ENCODE peak calls at places on chromosomes 16 and 17, in eight cellular contexts. P is A549; A is NB4; V is dorsolateral prefrontal cortex; C is WERI-Rb-1; X is CD4-positive, CD25-positive, alpha-beta regulatory T cell; H is cardiac fibroblast; O is IMR-90. K is an unnamed sample.

GRCh38 chr16:66953462-66954096 is 7.5 kb upstream of the CES3 start:
- DNase-seq in P (no peak), A (no peak), V (no peak), C (no peak), X (no peak), H (no peak), O (no peak), K (no peak)

GRCh38 chr16:85847681-85848601 is 48.4 kb downstream of the COX4I1 start:
- DNase-seq in P (no peak), A (peak), V (no peak), C (no peak), X (no peak), H (no peak), O (no peak), K (no peak)

GRCh38 chr17:68296217-68297140 is 5.2 kb downstream of the ARSG start:
- DNase-seq in P (no peak), A (peak), V (no peak), C (no peak), X (peak), H (no peak), O (no peak), K (peak)

GRCh38 chr17:28983286-28984240 is 22.3 kb downstream of the SEZ6 start:
- DNase-seq in P (no peak), A (no peak), V (peak), C (peak), X (no peak), H (peak), O (peak), K (no peak)

GRCh38 chr17:18344021-18344420 is 19.3 kb downstream of the SHMT1 start:
- DNase-seq in P (no peak), A (no peak), V (no peak), C (no peak), X (no peak), H (no peak), O (no peak), K (no peak)

GRCh38 chr16:15494231-15494630 is 59.8 kb downstream of the BMERB1 start:
- DNase-seq in P (no peak), A (no peak), V (no peak), C (no peak), X (no peak), H (peak), O (peak), K (no peak)

GRCh38 chr17:5560361-5560988 is 23.8 kb downstream of the NLRP1 start:
- DNase-seq in P (no peak), A (no peak), V (no peak), C (no peak), X (no peak), H (no peak), O (no peak), K (no peak)

GRCh38 chr17:49987681-49988441 is 7.2 kb downstream of the DLX3 start:
- DNase-seq in P (no peak), A (peak), V (no peak), C (peak), X (no peak), H (no peak), O (no peak), K (no peak)

GRCh38 chr16:66116163-66116792 is 250.2 kb upstream of the CDH5 start:
- DNase-seq in P (no peak), A (no peak), V (no peak), C (no peak), X (no peak), H (peak), O (peak), K (no peak)

GRCh38 chr17:58032691-58033415 is 25.8 kb upstream of the SRSF1 start:
- DNase-seq in P (no peak), A (no peak), V (no peak), C (no peak), X (no peak), H (no peak), O (no peak), K (no peak)

GRCh38 chr16:31508706-31509523 is 724 bp upstream of the RUSF1 start:
- DNase-seq in P (no peak), A (no peak), V (no peak), C (no peak), X (no peak), H (peak), O (peak), K (no peak)

GRCh38 chr16:68406458-68407041 is 41.8 kb downstream of the SMPD3 start:
- DNase-seq in P (no peak), A (no peak), V (no peak), C (no peak), X (no peak), H (no peak), O (peak), K (no peak)

GRCh38 chr17:4104506-4104905 is 38.3 kb downstream of the ZZEF1 start:
- DNase-seq in P (no peak), A (no peak), V (peak), C (no peak), X (no peak), H (no peak), O (no peak), K (no peak)

GRCh38 chr16:4178468-4179010 is 62.3 kb upstream of the ADCY9 start:
- DNase-seq in P (no peak), A (no peak), V (no peak), C (no peak), X (no peak), H (no peak), O (no peak), K (no peak)

GRCh38 chr17:66843606-66844005 is 8.7 kb downstream of the CACNG5 start:
- DNase-seq in P (no peak), A (no peak), V (no peak), C (no peak), X (no peak), H (no peak), O (no peak), K (no peak)

GRCh38 chr17:55577687-55578086 is 66.4 kb upstream of the SMIM36 start:
- DNase-seq in P (no peak), A (no peak), V (no peak), C (no peak), X (no peak), H (no peak), O (peak), K (no peak)

GRCh38 chr17:39461911-39462641 is 790 bp downstream of the CDK12 start:
- DNase-seq in P (no peak), A (peak), V (peak), C (no peak), X (no peak), H (peak), O (peak), K (no peak)

GRCh38 chr17:3015890-3016289 is 47.5 kb downstream of the OR1D5 start:
- DNase-seq in P (no peak), A (no peak), V (no peak), C (no peak), X (no peak), H (no peak), O (peak), K (no peak)

GRCh38 chr17:78324391-78325075 is 35.3 kb downstream of the SOCS3 start:
- DNase-seq in P (no peak), A (peak), V (peak), C (no peak), X (no peak), H (peak), O (peak), K (no peak)

GRCh38 chr17:28159924-28160323 is 117.4 kb downstream of the NLK start:
- DNase-seq in P (no peak), A (no peak), V (no peak), C (no peak), X (no peak), H (no peak), O (no peak), K (no peak)

GRCh38 chr17:4938670-4939553 is 934 bp downstream of the SLC25A11 start:
- DNase-seq in P (no peak), A (no peak), V (no peak), C (no peak), X (no peak), H (peak), O (no peak), K (no peak)

GRCh38 chr16:892536-893255 is 78.1 kb downstream of the LMF1 start:
- DNase-seq in P (no peak), A (no peak), V (no peak), C (no peak), X (no peak), H (no peak), O (no peak), K (no peak)

GRCh38 chr16:6341993-6342392 is 990.7 kb upstream of the RBFOX1 start:
- DNase-seq in P (no peak), A (no peak), V (no peak), C (no peak), X (no peak), H (no peak), O (no peak), K (no peak)

GRCh38 chr17:39867084-39867890 is 715 bp upstream of the ZPBP2 start:
- DNase-seq in P (no peak), A (no peak), V (no peak), C (no peak), X (peak), H (no peak), O (no peak), K (no peak)

GRCh38 chr17:46273541-46274236 is 21.2 kb upstream of the LRRC37A start:
- DNase-seq in P (no peak), A (no peak), V (no peak), C (no peak), X (no peak), H (no peak), O (no peak), K (no peak)

DNA sequence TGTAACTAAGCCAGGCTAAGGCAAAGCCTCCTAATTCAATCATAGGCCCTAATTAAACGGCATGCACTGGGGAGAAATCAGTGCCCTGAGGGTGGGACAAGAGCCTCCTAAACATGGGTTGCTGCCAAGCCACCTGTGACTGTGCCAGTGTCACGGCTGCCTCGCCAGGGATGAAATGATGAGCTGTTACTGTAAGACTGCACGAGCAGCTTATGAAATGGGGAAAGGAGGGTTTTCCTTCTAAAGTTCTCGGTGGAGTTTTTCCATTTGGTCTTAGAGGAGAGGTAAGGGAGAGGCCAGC is 12.7 kb downstream of the TMEM11 start:
- DNase-seq in P (no peak), A (no peak), V (peak), C (no peak), X (no peak), H (no peak), O (no peak), K (no peak)
- H3K4me3 ChIP-seq in P (no peak), A (no peak), V (no peak), C (no peak), X (no peak), H (no peak), O (no peak), K (no peak)

GRCh38 chr16:7997966-7998365 is 592.3 kb downstream of the TMEM114 start:
- DNase-seq in P (no peak), A (peak), V (no peak), C (no peak), X (no peak), H (no peak), O (no peak), K (no peak)

GRCh38 chr16:7990864-7991263 is 599.4 kb downstream of the TMEM114 start:
- DNase-seq in P (no peak), A (no peak), V (no peak), C (no peak), X (no peak), H (no peak), O (no peak), K (no peak)

DNA sequence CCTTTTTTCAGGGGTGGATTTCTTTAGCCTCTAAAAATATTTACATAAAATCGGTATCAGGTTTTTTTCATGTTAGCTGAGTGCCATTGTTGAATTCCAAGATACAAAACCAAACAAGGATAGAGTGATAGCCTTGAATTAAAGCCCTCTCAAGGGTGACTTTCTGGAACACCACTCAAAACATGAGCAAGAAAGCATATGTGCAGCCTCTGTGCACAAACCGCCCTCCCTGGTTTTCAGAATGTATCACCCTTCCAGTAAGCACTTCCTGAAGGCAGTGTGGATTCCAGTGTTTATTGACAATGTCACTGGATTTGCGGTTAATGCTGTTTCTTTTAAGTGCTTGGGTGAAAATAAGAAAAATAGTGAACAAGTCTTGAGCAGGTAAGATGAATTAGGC is 597.7 kb downstream of the TMEM114 start:
- DNase-seq in P (no peak), A (no peak), V (no peak), C (no peak), X (no peak), H (no peak), O (no peak), K (no peak)
- H3K4me3 ChIP-seq in P (no peak), A (no peak), V (no peak), C (no peak), X (no peak), H (no peak), O (no peak), K (no peak)

DNA sequence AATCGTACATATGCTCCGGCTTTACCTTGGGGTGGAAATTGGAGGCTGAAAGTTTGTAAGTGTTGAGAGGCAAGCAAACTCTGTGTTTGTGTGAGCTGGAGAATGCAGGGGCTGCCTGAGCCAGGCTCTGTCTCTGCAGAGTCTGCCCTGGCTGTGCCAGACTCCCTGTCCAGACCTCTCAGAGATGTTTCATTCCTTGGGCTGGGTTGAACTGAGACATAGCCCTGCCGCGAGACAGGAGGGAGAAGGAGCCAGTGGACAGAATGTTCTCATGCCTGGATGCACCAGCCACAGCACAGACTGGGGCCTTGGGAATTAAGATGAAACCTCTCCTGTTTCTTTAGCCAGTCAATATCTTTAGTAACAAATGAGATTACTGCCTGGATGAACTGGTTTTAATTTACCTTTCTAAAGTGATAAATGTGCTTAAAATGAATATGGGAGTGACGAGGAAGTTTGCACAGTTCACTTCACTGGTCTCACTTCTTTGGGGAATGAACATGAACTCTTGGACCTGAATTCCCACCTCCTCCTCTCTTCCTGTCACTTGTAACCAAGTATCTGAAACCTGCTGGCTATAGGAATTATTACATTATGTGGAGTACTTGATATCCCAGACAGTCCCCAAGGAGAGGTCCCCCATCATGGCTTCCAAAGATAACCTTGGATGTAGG is 40.1 kb downstream of the YPEL2 start:
- DNase-seq in P (no peak), A (no peak), V (peak), C (peak), X (no peak), H (peak), O (no peak), K (no peak)
- H3K4me3 ChIP-seq in P (no peak), A (no peak), V (no peak), C (peak), X (peak), H (no peak), O (no peak), K (no peak)

DNA sequence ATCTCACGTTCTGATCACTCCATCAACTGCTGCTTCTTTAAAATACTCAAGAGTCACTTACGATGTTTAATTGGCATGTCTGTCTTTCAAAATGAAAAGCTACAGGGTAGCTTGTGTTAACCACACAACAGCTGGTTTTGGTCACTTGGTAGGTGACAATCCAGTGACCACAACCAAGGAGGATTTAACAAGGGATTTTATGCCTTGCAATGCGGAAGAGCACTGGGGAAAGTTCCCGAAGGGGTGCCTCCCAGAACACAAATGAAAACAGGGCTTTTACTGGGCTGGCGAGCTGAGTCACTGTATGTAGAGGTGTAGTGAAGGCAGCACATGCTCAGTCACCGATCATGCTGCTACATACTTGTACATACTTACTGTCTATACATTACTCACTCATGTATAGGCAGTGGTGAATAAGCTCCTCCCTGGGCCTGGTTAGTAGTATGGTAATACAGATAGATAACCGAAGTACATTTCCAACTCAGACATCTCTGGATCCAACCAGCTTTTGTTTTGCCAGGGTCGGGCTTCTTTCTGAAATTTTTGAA is 483.5 kb downstream of the CDH13 start:
- DNase-seq in P (no peak), A (no peak), V (no peak), C (no peak), X (no peak), H (no peak), O (no peak), K (no peak)
- H3K4me3 ChIP-seq in P (no peak), A (no peak), V (no peak), C (no peak), X (no peak), H (no peak), O (no peak), K (no peak)

GRCh38 chr17:32118835-32119234 is 23.5 kb upstream of the RHOT1 start:
- DNase-seq in P (no peak), A (no peak), V (no peak), C (no peak), X (no peak), H (no peak), O (no peak), K (no peak)
- H3K4me3 ChIP-seq in P (no peak), A (no peak), V (no peak), C (no peak), X (no peak), H (no peak), O (no peak), K (no peak)

DNA sequence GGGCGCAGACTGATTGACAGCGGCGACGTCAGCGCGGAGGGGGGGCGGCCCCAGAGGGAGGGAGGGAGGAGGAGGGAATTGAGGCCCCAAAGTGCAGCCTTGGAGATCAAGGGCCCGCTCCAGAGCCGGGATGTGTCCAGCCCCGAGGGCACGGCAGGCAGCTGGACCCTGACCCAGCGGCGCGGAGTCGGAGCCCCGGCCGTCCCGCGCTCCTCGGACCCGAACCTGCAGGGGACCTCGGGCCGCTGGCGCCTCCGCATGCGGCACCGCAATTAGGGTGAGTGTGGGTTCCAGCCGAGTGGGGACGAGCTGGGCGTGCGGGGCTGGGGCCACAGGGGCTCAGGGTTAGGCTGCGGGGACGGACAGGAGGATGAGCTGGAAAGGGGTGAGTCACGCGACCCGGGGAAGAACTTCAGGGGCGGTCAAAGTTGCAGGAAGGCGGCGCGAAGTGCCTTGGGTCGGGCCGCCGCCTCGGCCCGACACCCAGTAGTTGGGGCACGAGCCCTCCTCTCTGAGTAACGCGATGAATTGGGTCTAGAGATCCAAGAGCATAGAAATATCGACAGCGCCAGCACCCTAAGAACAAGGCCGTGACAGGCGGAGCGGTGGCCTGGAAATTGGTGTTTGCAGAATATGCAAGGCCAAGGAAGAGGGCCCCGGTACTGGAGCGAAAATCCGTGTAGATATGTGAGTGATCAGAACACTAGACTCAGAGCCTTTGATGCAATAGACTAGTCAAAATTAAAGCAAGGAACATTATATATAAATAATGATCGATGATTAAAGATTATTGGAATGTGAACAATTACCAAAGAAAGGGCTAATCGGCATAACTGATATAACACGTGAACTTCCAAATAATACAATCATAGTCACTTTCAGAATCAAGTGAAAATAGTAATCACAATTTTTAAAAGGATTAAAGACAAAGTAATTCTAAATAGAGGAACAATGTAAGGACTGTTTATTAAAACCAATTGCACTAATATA is at the start of gene TBX4:
- DNase-seq in P (no peak), A (no peak), V (no peak), C (no peak), X (no peak), H (no peak), O (no peak), K (no peak)
- H3K4me3 ChIP-seq in P (no peak), A (no peak), V (no peak), C (no peak), X (no peak), H (peak), O (no peak), K (no peak)

GRCh38 chr16:3028716-3029319 is 5.0 kb downstream of the THOC6 start:
- DNase-seq in P (no peak), A (no peak), V (no peak), C (peak), X (no peak), H (no peak), O (no peak), K (no peak)

GRCh38 chr16:3030872-3031212 is 5.9 kb downstream of the BICDL2 start:
- DNase-seq in P (no peak), A (no peak), V (no peak), C (no peak), X (no peak), H (no peak), O (no peak), K (no peak)

GRCh38 chr16:3027983-3028715 is 4.3 kb downstream of the THOC6 start:
- DNase-seq in P (peak), A (peak), V (peak), C (peak), X (peak), H (peak), O (peak), K (peak)

GRCh38 chr16:3030128-3030871 is 6.4 kb downstream of the BICDL2 start:
- DNase-seq in P (no peak), A (no peak), V (no peak), C (no peak), X (no peak), H (no peak), O (no peak), K (no peak)

DNA sequence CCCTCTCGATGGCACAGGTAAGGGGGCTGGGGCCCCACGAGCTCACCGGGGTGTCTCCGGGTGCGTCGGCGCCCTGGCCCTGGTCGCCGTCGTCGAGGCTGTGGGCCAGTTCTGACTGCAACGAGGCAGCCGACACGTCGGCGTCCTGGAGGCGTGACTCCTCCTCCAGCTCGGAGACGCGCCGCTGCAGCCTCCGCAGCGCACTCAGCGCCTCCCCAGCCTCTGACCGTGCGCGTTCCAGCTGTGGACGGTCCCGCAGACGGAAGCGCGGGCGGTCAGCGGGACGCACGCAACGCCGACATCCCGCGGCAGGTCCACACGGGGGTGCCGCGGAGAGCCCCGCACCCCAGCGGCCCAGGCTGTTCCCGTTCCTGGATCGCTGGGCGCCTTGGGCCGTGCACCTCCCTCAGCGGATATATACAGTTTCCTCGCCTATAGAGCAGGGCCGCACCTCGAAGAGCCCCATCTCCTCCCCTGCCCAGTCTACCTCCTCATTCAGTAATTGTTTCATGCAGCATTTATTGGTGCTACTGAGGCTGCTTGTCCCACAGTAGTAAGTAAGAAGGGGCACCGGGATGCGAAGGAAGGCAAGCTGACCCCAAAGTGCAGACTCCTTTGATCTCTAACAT is 5.8 kb downstream of the THOC6 start:
- DNase-seq in P (no peak), A (peak), V (no peak), C (no peak), X (no peak), H (peak), O (peak), K (no peak)
- H3K4me3 ChIP-seq in P (no peak), A (no peak), V (peak), C (peak), X (peak), H (peak), O (no peak), K (no peak)